ENCODE peak calls at places on chromosomes 5 and 9, in nine cellular contexts. Q, C, S, N, U, F, A, Y and W are unnamed samples.

GRCh38 chr9:14652729-14653377 is 40.4 kb downstream of the ZDHHC21 start:
- DNase-seq in Q (no peak), C (peak; percentile 24), S (no peak), N (no peak), U (peak; percentile 21), F (no peak), A (no peak), Y (no peak), W (no peak)

GRCh38 chr9:79129865-79130480 is 441.8 kb upstream of the TLE4 start:
- DNase-seq in Q (peak; percentile 10), C (peak; percentile 67), S (peak; percentile 29), N (no peak), U (peak; percentile 21), F (no peak), A (peak; percentile 1), Y (peak; percentile 58), W (no peak)

GRCh38 chr9:37369671-37370070 is 52.8 kb upstream of the GRHPR start:
- DNase-seq in Q (peak; percentile 89), C (no peak), S (no peak), N (no peak), U (no peak), F (no peak), A (no peak), Y (no peak), W (no peak)

GRCh38 chr5:139446956-139447779 is 7.8 kb upstream of the DNAJC18 start:
- DNase-seq in Q (peak; percentile 83), C (peak; percentile 35), S (no peak), N (no peak), U (peak; percentile 6), F (no peak), A (no peak), Y (peak; percentile 68), W (no peak)

GRCh38 chr9:93254806-93255519 is 71.0 kb downstream of the WNK2 start:
- DNase-seq in Q (no peak), C (no peak), S (peak; percentile 6), N (no peak), U (no peak), F (no peak), A (no peak), Y (peak; percentile 3), W (no peak)

GRCh38 chr5:140219068-140219971 is 44.3 kb downstream of the CYSTM1 start:
- DNase-seq in Q (no peak), C (no peak), S (no peak), N (no peak), U (peak; percentile 77), F (no peak), A (no peak), Y (no peak), W (no peak)

GRCh38 chr9:100352201-100352726 is 478 bp downstream of the TEX10 start:
- DNase-seq in Q (peak; percentile 47), C (peak; percentile 10), S (peak; percentile 24), N (peak; percentile 7), U (no peak), F (no peak), A (peak; percentile 7), Y (peak; percentile 40), W (no peak)

GRCh38 chr9:99184073-99184426 is 37.7 kb downstream of the ALG2 start:
- DNase-seq in Q (no peak), C (no peak), S (no peak), N (no peak), U (no peak), F (no peak), A (no peak), Y (no peak), W (no peak)

GRCh38 chr5:8366296-8366695 is 497.3 kb downstream of the MTRR start:
- DNase-seq in Q (no peak), C (no peak), S (no peak), N (no peak), U (no peak), F (peak; percentile 10), A (no peak), Y (no peak), W (no peak)

GRCh38 chr9:72048850-72049249 is 11.6 kb downstream of the C9orf57 start:
- DNase-seq in Q (no peak), C (peak; percentile 23), S (no peak), N (no peak), U (no peak), F (no peak), A (no peak), Y (no peak), W (no peak)

GRCh38 chr5:135240283-135240633 is 158.8 kb downstream of the MACROH2A1 start:
- DNase-seq in Q (no peak), C (no peak), S (no peak), N (no peak), U (no peak), F (no peak), A (no peak), Y (no peak), W (no peak)

GRCh38 chr5:140488914-140489313 is 58.5 kb upstream of the EIF4EBP3 start:
- DNase-seq in Q (no peak), C (no peak), S (no peak), N (no peak), U (no peak), F (no peak), A (no peak), Y (no peak), W (no peak)

GRCh38 chr5:112124788-112125187 is 294.3 kb downstream of the EPB41L4A start:
- DNase-seq in Q (no peak), C (no peak), S (no peak), N (no peak), U (no peak), F (no peak), A (no peak), Y (no peak), W (no peak)

GRCh38 chr5:130795037-130795436 is 370.0 kb downstream of the HINT1 start:
- DNase-seq in Q (no peak), C (no peak), S (no peak), N (no peak), U (no peak), F (no peak), A (no peak), Y (no peak), W (no peak)

GRCh38 chr9:131426545-131426944 is 32.7 kb downstream of the PRRC2B start:
- DNase-seq in Q (no peak), C (no peak), S (no peak), N (no peak), U (no peak), F (no peak), A (no peak), Y (no peak), W (no peak)

GRCh38 chr9:4855861-4856260 is 63.1 kb downstream of the RCL1 start:
- DNase-seq in Q (no peak), C (peak; percentile 78), S (peak; percentile 10), N (no peak), U (peak; percentile 3), F (no peak), A (no peak), Y (no peak), W (no peak)

GRCh38 chr5:321233-321725 is at the start of gene AHRR:
- DNase-seq in Q (peak; percentile 81), C (peak; percentile 53), S (peak; percentile 72), N (no peak), U (peak; percentile 12), F (no peak), A (no peak), Y (peak; percentile 51), W (no peak)

GRCh38 chr9:112867275-112867991 is 23.2 kb downstream of the SLC46A2 start:
- DNase-seq in Q (peak; percentile 20), C (peak; percentile 88), S (peak; percentile 31), N (no peak), U (peak; percentile 82), F (peak; percentile 82), A (no peak), Y (peak; percentile 62), W (no peak)

GRCh38 chr5:83927140-83927733 is 206.6 kb upstream of the HAPLN1 start:
- DNase-seq in Q (peak; percentile 43), C (peak; percentile 64), S (peak; percentile 71), N (no peak), U (peak; percentile 60), F (no peak), A (peak; percentile 1), Y (peak; percentile 60), W (no peak)

GRCh38 chr9:72041775-72042194 is 18.6 kb downstream of the C9orf57 start:
- DNase-seq in Q (no peak), C (peak; percentile 76), S (no peak), N (no peak), U (no peak), F (peak; percentile 75), A (no peak), Y (no peak), W (no peak)

GRCh38 chr9:93013856-93014582 is 44.5 kb upstream of the SUSD3 start:
- DNase-seq in Q (no peak), C (no peak), S (no peak), N (no peak), U (no peak), F (no peak), A (no peak), Y (no peak), W (no peak)

GRCh38 chr5:136094189-136094912 is 38.3 kb upstream of the SMAD5 start:
- DNase-seq in Q (no peak), C (no peak), S (peak; percentile 72), N (no peak), U (no peak), F (no peak), A (no peak), Y (no peak), W (no peak)

GRCh38 chr5:56808211-56808610 is 7.1 kb upstream of the MAP3K1 start:
- DNase-seq in Q (no peak), C (no peak), S (no peak), N (no peak), U (no peak), F (peak; percentile 12), A (no peak), Y (no peak), W (no peak)

GRCh38 chr9:72467766-72468738 is 53.4 kb upstream of the TMC1 start:
- DNase-seq in Q (no peak), C (no peak), S (no peak), N (no peak), U (no peak), F (no peak), A (no peak), Y (no peak), W (no peak)

GRCh38 chr9:124766815-124767554 is 4.1 kb downstream of the NR6A1 start:
- DNase-seq in Q (peak; percentile 33), C (no peak), S (no peak), N (no peak), U (peak; percentile 20), F (no peak), A (no peak), Y (no peak), W (no peak)

GRCh38 chr9:127910613-127911205 is 6.1 kb downstream of the ST6GALNAC4 start:
- DNase-seq in Q (no peak), C (peak; percentile 47), S (peak; percentile 47), N (no peak), U (peak; percentile 58), F (no peak), A (no peak), Y (no peak), W (peak; percentile 3)

GRCh38 chr5:37722236-37723146 is 117.3 kb downstream of the GDNF start:
- DNase-seq in Q (peak; percentile 74), C (peak; percentile 96), S (no peak), N (no peak), U (peak; percentile 87), F (peak; percentile 93), A (no peak), Y (peak; percentile 68), W (no peak)

GRCh38 chr5:96733771-96734498 is 71.8 kb downstream of the CAST start:
- DNase-seq in Q (no peak), C (peak; percentile 35), S (no peak), N (no peak), U (no peak), F (peak; percentile 98), A (no peak), Y (no peak), W (no peak)

GRCh38 chr5:34957857-34958690 is 28.7 kb downstream of the DNAJC21 start:
- DNase-seq in Q (peak; percentile 40), C (peak; percentile 36), S (no peak), N (no peak), U (peak; percentile 35), F (no peak), A (no peak), Y (peak; percentile 32), W (peak; percentile 11)

GRCh38 chr9:88051138-88051537 is 76.8 kb upstream of the CDK20 start:
- DNase-seq in Q (no peak), C (no peak), S (no peak), N (no peak), U (no peak), F (no peak), A (no peak), Y (no peak), W (no peak)

GRCh38 chr5:45399041-45399440 is 297.1 kb downstream of the HCN1 start:
- DNase-seq in Q (no peak), C (no peak), S (no peak), N (no peak), U (no peak), F (no peak), A (no peak), Y (no peak), W (no peak)